ENCODE peak calls at places on chromosome 4, in six cellular contexts. G is foreskin keratinocyte, T is HCT116, R is breast epithelium, H is left ventricle myocardium inferior, U is transverse colon. X is an unnamed sample.

GRCh38 chr4:100936676-100937390 is 410.5 kb downstream of the PPP3CA start:
- DNase-seq in G (no peak), T (no peak), R (no peak), H (no peak), U (no peak), X (no peak)

GRCh38 chr4:139794158-139794954 is 128.7 kb downstream of the MGST2 start:
- DNase-seq in G (no peak), T (no peak), R (no peak), H (no peak), U (no peak), X (peak; percentile 61)

GRCh38 chr4:3201718-3202702 is 46.9 kb upstream of the MSANTD1 start:
- DNase-seq in G (no peak), T (no peak), R (no peak), H (no peak), U (peak; percentile 18), X (no peak)

GRCh38 chr4:145887241-145887964 is 51.2 kb downstream of the ZNF827 start:
- DNase-seq in G (peak; percentile 55), T (no peak), R (no peak), H (no peak), U (no peak), X (no peak)

GRCh38 chr4:57109847-57110634 is at the start of gene IGFBP7:
- DNase-seq in G (no peak), T (no peak), R (no peak), H (peak; percentile 74), U (peak; percentile 61), X (peak; percentile 29)

GRCh38 chr4:129140521-129140920 is 44.6 kb downstream of the C4orf33 start:
- DNase-seq in G (no peak), T (no peak), R (no peak), H (no peak), U (no peak), X (no peak)

GRCh38 chr4:504076-504475 is 5.1 kb downstream of the PIGG start:
- DNase-seq in G (no peak), T (no peak), R (no peak), H (no peak), U (no peak), X (no peak)

GRCh38 chr4:94032754-94033153 is 174.9 kb upstream of the SMARCAD1 start:
- DNase-seq in G (no peak), T (no peak), R (no peak), H (no peak), U (no peak), X (peak; percentile 79)

GRCh38 chr4:4812145-4812782 is 47.2 kb upstream of the MSX1 start:
- DNase-seq in G (no peak), T (no peak), R (no peak), H (no peak), U (no peak), X (no peak)

GRCh38 chr4:99885063-99885664 is 9.1 kb downstream of the LAMTOR3 start:
- DNase-seq in G (no peak), T (peak; percentile 22), R (no peak), H (no peak), U (no peak), X (peak; percentile 18)

GRCh38 chr4:102169345-102169744 is 175.9 kb downstream of the SLC39A8 start:
- DNase-seq in G (no peak), T (no peak), R (no peak), H (no peak), U (no peak), X (peak; percentile 87)

GRCh38 chr4:32519060-32519459 is 1798.9 kb downstream of the PCDH7 start:
- DNase-seq in G (peak; percentile 2), T (no peak), R (no peak), H (no peak), U (no peak), X (no peak)

GRCh38 chr4:64617813-64618212 is 208.6 kb upstream of the TECRL start:
- DNase-seq in G (peak; percentile 38), T (no peak), R (no peak), H (no peak), U (no peak), X (no peak)

GRCh38 chr4:83503974-83504373 is 19.1 kb upstream of the ABRAXAS1 start:
- DNase-seq in G (no peak), T (no peak), R (no peak), H (no peak), U (no peak), X (no peak)

GRCh38 chr4:92231511-92231910 is 72.3 kb upstream of the GRID2 start:
- DNase-seq in G (no peak), T (no peak), R (no peak), H (no peak), U (no peak), X (no peak)

DNA sequence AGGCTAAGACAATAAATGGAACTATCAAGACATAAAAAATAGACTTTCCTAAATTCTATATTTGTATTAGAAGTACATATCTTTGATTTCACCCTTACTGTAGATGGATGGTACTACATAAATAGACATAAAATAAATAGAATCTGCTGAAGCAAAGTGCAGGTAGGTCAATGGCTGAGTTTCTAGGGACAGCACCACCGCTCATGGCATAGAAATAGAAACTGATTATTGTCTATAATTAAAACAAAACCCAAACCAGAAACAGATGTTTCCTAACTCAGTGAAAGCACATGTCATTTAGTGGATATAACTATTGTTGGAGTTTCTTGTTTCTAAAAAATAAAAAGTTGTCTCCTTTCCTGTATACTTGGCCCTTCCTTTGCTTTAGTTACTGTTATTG is 387.3 kb upstream of the ADGRL3 start:
- DNase-seq in G (no peak), T (no peak), R (no peak), H (no peak), U (no peak), X (no peak)
- H3K27me3 ChIP-seq in G (no peaks in the 10 kb centered on the region), T (no peaks in the 10 kb centered on the region), R (no peaks in the 10 kb centered on the region), H (no peaks in the 10 kb centered on the region), U (no peaks in the 10 kb centered on the region), X (no peaks in the 10 kb centered on the region)

DNA sequence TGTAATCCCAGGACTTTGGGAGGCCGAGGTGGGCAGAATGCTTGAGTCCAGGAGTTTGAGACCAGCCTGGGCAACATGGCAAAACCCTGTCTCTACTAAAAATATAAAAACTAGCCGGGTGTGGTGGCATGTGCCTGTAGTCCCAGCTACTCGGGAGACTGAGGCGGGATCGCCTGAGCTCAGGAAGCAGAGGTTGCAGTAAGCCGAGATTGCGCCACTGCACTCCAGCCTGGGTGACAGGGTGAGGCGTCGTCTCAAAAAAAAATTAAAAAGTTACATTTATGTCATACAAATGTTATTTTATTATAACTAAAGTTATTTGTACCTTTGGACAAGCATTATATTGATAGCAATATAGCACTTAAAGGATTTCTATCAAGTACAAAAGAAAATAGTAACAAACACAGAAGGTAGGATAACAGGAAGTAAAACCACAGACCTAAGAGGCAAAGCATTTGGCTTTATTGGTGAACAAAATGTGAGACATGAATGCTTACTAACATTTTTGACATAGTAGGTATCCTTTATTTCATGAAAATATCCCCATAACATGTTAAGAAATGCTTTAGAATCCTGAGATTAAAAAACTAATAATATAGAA is 51.5 kb downstream of the TMEM165 start:
- DNase-seq in G (no peak), T (no peak), R (no peak), H (no peak), U (no peak), X (no peak)
- H3K4me1 ChIP-seq in G (no peaks in the 10 kb centered on the region), T (no peaks in the 10 kb centered on the region), R (no peaks in the 10 kb centered on the region), H (no peaks in the 10 kb centered on the region), U (no peaks in the 10 kb centered on the region), X (no peaks in the 10 kb centered on the region)

DNA sequence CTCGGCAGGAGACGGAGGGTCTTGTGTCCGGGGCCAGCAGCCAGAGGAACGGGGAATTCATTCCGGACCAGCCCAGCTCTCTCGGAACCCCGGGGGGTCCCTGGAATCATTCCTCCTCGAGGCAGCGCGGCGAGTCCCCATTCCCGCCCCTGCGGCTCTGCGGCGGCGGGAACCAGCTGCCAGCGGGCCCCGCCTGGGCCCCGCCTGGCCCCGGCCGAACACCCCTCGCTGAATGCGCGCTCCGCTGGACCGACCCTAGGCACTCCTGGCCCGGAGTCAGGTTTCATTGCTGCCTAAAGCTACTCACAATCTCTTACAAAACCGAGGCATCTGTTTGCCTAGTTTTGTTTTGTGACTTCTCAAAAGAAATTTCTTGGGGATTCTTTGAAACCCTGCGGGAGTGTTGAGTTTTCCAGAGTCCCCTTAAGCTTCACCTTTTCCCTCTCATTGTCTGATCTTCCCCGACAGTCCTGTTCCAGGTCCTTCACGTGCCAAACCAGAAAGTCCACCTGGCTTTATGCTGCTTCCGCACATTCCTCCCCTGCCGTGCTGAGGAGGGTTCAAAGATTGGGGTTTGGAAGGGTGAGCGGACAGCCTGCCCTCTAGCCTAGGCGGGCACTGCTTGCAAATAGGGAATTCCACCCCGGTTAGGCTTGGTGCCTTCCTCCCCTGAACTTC is 767 bp downstream of the ARHGAP10 start:
- DNase-seq in G (peak; percentile 52), T (no peak), R (no peak), H (peak; percentile 44), U (peak; percentile 11), X (peak; percentile 46)
- H3K27me3 ChIP-seq in G (no peaks in the 10 kb centered on the region), T (no peaks in the 10 kb centered on the region), R (no peaks in the 10 kb centered on the region), H (no peaks in the 10 kb centered on the region), U (peaks cover 40% of the 10 kb centered on the region), X (no peaks in the 10 kb centered on the region)

GRCh38 chr4:91212140-91212681 is 1085.0 kb downstream of the CCSER1 start:
- DNase-seq in G (no peak), T (no peak), R (no peak), H (no peak), U (no peak), X (no peak)
- H3K4me1 ChIP-seq in G (no peaks in the 10 kb centered on the region), T (no peaks in the 10 kb centered on the region), R (no peaks in the 10 kb centered on the region), H (no peaks in the 10 kb centered on the region), U (no peaks in the 10 kb centered on the region), X (no peaks in the 10 kb centered on the region)